ENCODE peak calls at places on chromosomes 1 and 21, in five cellular contexts. Q, B, V, U and L are unnamed samples. For H3K4me1, the result is how much of the 10 kb centered on the place peaks cover.

GRCh38 chr1:170340259-170340658 is 191.7 kb upstream of the GORAB start:
- DNase-seq in Q (no peak), B (no peak), V (peak), U (no peak), L (no peak)

GRCh38 chr1:21909286-21909759 is 27.8 kb downstream of the HSPG2 start:
- DNase-seq in Q (no peak), B (no peak), V (no peak), U (no peak), L (no peak)

GRCh38 chr1:224216380-224216779 is 33.3 kb downstream of the DEGS1 start:
- DNase-seq in Q (no peak), B (no peak), V (no peak), U (no peak), L (no peak)

GRCh38 chr21:31347435-31348032 is 3.5 kb upstream of the TIAM1 start:
- DNase-seq in Q (no peak), B (peak), V (peak), U (no peak), L (no peak)

GRCh38 chr1:248828845-248829244 is 3.1 kb upstream of the SH3BP5L start:
- DNase-seq in Q (no peak), B (peak), V (peak), U (no peak), L (no peak)

GRCh38 chr21:25080706-25081495 is 526.4 kb downstream of the MRPL39 start:
- DNase-seq in Q (no peak), B (no peak), V (no peak), U (no peak), L (no peak)

GRCh38 chr1:107669996-107670395 is 295.0 kb downstream of the VAV3 start:
- DNase-seq in Q (no peak), B (no peak), V (no peak), U (peak), L (no peak)

GRCh38 chr1:53166912-53167311 is 24.5 kb upstream of the SLC1A7 start:
- DNase-seq in Q (no peak), B (no peak), V (no peak), U (no peak), L (no peak)

GRCh38 chr1:183954496-183954895 is 83.0 kb downstream of the COLGALT2 start:
- DNase-seq in Q (no peak), B (no peak), V (no peak), U (no peak), L (no peak)
- H3K27ac ChIP-seq in Q (no peak), B (no peak), V (no peak), U (no peak), L (no peak)

GRCh38 chr1:67316918-67317317 is 9.2 kb downstream of the IL12RB2 start:
- DNase-seq in Q (no peak), B (no peak), V (no peak), U (no peak), L (no peak)

GRCh38 chr1:67316180-67316902 is 8.7 kb downstream of the IL12RB2 start:
- DNase-seq in Q (no peak), B (no peak), V (no peak), U (no peak), L (no peak)

GRCh38 chr1:67314696-67315095 is 7.0 kb downstream of the IL12RB2 start:
- DNase-seq in Q (no peak), B (peak), V (no peak), U (no peak), L (no peak)

GRCh38 chr1:67313934-67314671 is 6.4 kb downstream of the IL12RB2 start:
- DNase-seq in Q (no peak), B (no peak), V (no peak), U (no peak), L (no peak)

DNA sequence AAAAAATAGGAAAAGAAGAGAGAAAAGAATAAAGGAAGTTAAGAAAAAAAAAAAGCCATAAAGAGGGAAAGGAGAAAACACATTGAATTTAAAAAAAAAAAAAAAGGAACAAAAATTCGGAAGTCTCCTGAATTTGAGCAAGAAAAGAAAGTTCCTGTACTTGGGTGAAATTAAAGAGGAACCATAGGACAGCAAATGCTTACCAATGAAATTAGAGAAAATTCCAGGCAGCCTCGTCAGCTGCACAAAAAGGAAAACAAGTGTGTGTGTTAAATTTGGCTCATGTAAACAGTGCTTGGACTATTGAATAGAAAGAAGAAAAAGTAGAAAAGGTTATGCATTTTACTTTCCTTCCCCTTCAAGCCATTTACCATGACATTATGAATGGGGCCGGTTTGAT is 5.0 kb downstream of the IL12RB2 start:
- DNase-seq in Q (no peak), B (no peak), V (no peak), U (no peak), L (no peak)
- H3K4me1 ChIP-seq in Q (under half), B (under half), V (under half), U (under half), L (under half)

GRCh38 chr1:161258439-161259386 is at the start of gene PCP4L1:
- DNase-seq in Q (peak), B (no peak), V (peak), U (peak), L (peak)
- H3K4me3 ChIP-seq in Q (peak), B (no peak), V (peak), U (peak), L (peak)

DNA sequence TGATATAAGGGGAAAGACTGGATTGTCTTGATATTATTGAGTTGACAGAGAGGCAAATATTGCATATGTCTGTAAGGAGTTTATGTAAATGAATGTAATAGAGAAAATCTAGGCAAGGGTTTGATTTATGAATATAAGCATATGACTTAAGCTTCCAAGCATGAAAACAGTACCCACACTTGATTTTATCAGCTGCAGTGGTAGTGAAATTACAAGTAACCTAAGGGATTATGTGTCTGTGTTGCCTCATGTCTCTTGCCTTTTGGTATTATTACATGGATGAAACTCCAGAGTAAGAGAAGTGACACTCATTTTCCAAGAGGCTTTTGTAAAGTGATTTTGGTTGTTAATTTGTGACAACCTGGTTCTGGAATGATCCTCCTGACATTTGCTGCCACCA is 1678.9 kb downstream of the KCNT2 start:
- DNase-seq in Q (no peak), B (no peak), V (no peak), U (no peak), L (no peak)
- H3K27ac ChIP-seq in Q (no peak), B (no peak), V (no peak), U (no peak), L (no peak)

GRCh38 chr1:94299627-94300552 is 62.5 kb upstream of the ARHGAP29 start:
- DNase-seq in Q (no peak), B (no peak), V (peak), U (no peak), L (no peak)
- H3K4me1 ChIP-seq in Q (under half), B (under half), V (under half), U (under half), L (under half)

DNA sequence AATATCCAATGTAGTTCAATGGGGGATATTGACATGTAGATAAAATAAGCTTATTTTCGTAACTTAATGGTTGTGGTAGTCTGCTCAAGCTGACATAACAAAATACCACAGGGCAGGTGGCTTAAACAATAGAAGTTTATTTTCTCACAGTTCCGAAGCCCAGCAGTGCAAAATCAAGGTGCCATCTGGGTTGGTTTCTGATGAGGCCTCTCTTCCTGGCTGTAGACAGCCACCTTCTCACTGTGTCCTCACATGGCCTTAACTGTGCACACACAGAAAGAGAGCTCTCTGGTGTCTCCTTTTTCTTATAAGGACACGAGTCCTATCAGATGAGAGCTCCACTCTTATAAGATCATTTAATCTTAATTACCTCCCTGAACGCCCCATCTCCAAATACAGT is 64.8 kb upstream of the IPO9 start:
- DNase-seq in Q (no peak), B (no peak), V (no peak), U (no peak), L (no peak)
- H3K4me3 ChIP-seq in Q (no peak), B (no peak), V (no peak), U (no peak), L (no peak)